ENCODE peak calls at places on chromosomes 1 and 21, in six cellular contexts. M is thoracic aorta, L is AG09309, V is HepG2, J is GM12865, O is OCI-LY7. I is an unnamed sample.

GRCh38 chr1:235067396-235068154 is 61.1 kb downstream of the TOMM20 start:
- DNase-seq in M (peak), L (peak), V (peak), J (no peak), O (no peak), I (peak)

GRCh38 chr1:117576236-117576635 is 29.6 kb upstream of the TENT5C start:
- DNase-seq in O (no peak), L (no peak), V (no peak), M (no peak), J (no peak), I (no peak)

GRCh38 chr1:182721525-182721924 is 37.1 kb upstream of the RGS8 start:
- DNase-seq in M (no peak), L (no peak), V (no peak), J (no peak), O (no peak), I (no peak)

GRCh38 chr1:39409055-39409816 is 82.2 kb upstream of the BMP8A start:
- DNase-seq in V (peak), M (no peak), L (no peak), O (no peak), J (no peak), I (peak)

GRCh38 chr1:155858805-155859233 is 548 bp upstream of the SYT11 start:
- DNase-seq in L (peak), J (peak), V (no peak), M (no peak), O (no peak), I (no peak)

GRCh38 chr1:245986404-245987221 is 520.5 kb downstream of the SMYD3 start:
- DNase-seq in J (no peak), M (no peak), V (no peak), O (no peak), L (peak), I (peak)

GRCh38 chr1:230091473-230092231 is 24.6 kb downstream of the GALNT2 start:
- DNase-seq in J (no peak), O (no peak), L (no peak), V (no peak), M (no peak), I (no peak)

GRCh38 chr1:218556016-218556415 is 210.9 kb downstream of the TGFB2 start:
- DNase-seq in M (no peak), V (no peak), O (no peak), J (no peak), L (no peak), I (no peak)

GRCh38 chr1:245932302-245932972 is 574.6 kb downstream of the SMYD3 start:
- DNase-seq in O (no peak), J (no peak), L (no peak), M (no peak), V (no peak), I (no peak)

GRCh38 chr1:21478356-21478755 is 30.9 kb upstream of the ALPL start:
- DNase-seq in J (no peak), L (no peak), M (no peak), O (no peak), V (no peak), I (no peak)

GRCh38 chr1:197320991-197321531 is 53.0 kb downstream of the CRB1 start:
- DNase-seq in L (peak), J (no peak), V (no peak), M (no peak), O (no peak), I (peak)

DNA sequence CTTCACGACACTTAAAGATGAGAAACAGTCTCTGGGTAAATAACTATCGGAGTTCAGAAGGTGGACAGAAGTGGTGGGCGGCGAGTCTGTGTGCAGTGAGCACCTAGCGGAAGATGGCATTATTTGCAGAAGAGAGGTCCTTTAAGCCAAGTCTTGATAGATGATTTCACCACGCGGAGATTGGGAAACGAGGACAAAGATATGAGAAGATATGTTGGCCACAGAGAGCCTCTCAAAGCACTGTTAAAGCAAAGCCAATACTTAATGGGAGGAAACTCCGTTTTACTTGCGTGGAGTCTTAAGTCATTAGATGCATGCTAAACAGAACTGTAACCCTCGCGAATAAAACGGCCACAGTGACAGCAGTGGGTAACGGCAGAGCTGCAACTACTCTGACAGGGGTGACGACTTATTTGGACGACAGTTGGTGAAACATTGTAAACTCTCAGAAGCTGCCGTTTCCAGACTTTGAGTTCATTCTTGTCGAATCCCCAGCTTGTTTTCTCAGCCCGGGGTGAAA is 576 bp upstream of the CEP350 start:
- DNase-seq in V (peak), M (no peak), O (peak), L (peak), J (peak), I (peak)
- TF ChIP-seq CTCF in V (peak), M (peak), O (peak), L (peak), J (peak), I (peak)

GRCh38 chr1:32516402-32516801 is 22.8 kb upstream of the ZBTB8A start:
- DNase-seq in V (no peak), L (no peak), M (no peak), J (no peak), O (no peak), I (no peak)

GRCh38 chr1:32518976-32519375 is 20.3 kb upstream of the ZBTB8A start:
- DNase-seq in V (no peak), M (no peak), L (no peak), O (no peak), J (no peak), I (no peak)

GRCh38 chr1:32525661-32526444 is 13.4 kb upstream of the ZBTB8A start:
- DNase-seq in L (no peak), J (no peak), V (no peak), O (no peak), M (no peak), I (no peak)

GRCh38 chr1:32525053-32525452 is 14.2 kb upstream of the ZBTB8A start:
- DNase-seq in L (no peak), O (no peak), V (no peak), J (no peak), M (no peak), I (no peak)

DNA sequence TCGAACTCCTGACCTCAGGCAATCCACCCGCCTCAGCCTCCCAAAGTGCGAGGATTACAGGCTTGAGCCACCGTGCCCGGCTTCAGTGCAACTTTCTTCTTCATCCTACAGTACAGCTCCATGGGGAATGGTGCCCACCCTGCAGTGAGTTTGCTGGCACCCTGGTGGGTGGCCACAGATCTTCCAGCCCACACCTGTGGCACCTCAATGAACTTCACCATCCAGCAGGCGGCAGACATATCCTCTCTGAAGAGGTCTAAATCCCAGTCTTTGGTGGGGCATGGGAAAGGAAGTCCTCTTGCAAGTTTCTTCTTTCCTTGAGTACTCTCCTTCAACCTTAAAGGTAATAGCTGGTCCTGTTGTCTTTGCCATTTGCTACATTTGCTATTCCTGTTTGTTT is 18.1 kb upstream of the ZBTB8A start:
- DNase-seq in O (peak), J (peak), M (no peak), L (no peak), V (no peak), I (no peak)
- H3K4me3 ChIP-seq in O (peak), J (peak), M (no peak), L (no peak), V (no peak), I (no peak)

GRCh38 chr1:47708658-47709301 is 270.9 kb downstream of the FOXD2 start:
- DNase-seq in V (no peak), O (no peak), L (no peak), M (no peak), J (no peak), I (no peak)

GRCh38 chr1:47711211-47711847 is 273.5 kb downstream of the FOXD2 start:
- DNase-seq in V (no peak), J (no peak), O (no peak), L (no peak), M (no peak), I (no peak)

GRCh38 chr1:47710075-47711071 is 272.5 kb downstream of the FOXD2 start:
- DNase-seq in L (no peak), J (peak), V (peak), M (no peak), O (peak), I (peak)

GRCh38 chr1:47707887-47708535 is 270.2 kb downstream of the FOXD2 start:
- DNase-seq in J (no peak), M (no peak), O (no peak), V (no peak), L (no peak), I (no peak)

DNA sequence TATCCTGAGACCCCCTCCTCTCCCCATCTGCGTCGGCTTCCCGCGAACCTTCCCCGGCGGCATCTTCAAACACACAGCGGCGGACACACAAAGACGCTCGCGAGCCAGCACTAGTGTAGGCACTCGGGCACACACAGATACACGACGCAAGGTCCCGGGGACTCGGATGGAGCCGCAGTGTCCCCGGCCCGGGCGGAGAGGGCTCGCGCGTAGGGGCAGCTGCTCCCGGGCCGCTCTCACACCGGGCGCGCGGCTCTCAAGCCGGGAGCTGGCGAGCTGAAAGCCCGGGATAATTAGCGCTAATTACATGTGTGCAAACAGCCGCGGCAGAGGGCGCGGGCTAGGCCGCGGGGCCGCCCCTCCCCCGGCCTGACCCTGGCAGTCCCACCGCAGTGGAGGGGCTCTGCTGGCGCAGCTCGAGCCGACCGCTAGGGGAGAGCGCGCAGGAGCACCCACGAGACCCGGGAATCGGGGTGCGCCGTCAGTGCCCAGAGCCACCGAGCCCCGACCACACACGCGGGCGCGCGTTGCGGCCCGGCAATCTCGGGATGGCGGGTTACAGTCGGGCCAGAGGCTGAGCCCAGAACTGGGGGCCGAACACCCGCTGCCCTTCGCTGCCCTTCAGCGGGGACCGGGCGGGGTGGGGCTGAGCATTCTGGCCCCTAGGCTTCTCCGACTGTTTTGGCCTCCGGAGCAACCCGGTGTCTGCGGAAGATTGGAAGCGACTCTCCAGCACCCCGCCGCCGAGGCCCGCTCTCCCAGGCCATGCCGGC is 271.6 kb downstream of the FOXD2 start:
- DNase-seq in L (no peak), O (no peak), M (no peak), J (no peak), V (no peak), I (no peak)
- TF ChIP-seq CTCF in L (peak), O (no peak), M (peak), J (peak), V (peak), I (peak)

GRCh38 chr1:224616761-224617409 is 768 bp downstream of the CNIH3 start:
- DNase-seq in J (no peak), O (no peak), M (no peak), L (no peak), V (no peak), I (no peak)

GRCh38 chr1:224621813-224622682 is 5.9 kb downstream of the CNIH3 start:
- DNase-seq in M (no peak), V (no peak), O (no peak), L (no peak), J (no peak), I (no peak)

GRCh38 chr1:224620105-224620504 is 4.0 kb downstream of the CNIH3 start:
- DNase-seq in M (no peak), O (no peak), L (no peak), J (no peak), V (no peak), I (no peak)

GRCh38 chr1:224617410-224618361 is 1.6 kb downstream of the CNIH3 start:
- DNase-seq in M (no peak), O (no peak), L (no peak), J (no peak), V (no peak), I (no peak)

GRCh38 chr1:224619209-224619608 is 3.1 kb downstream of the CNIH3 start:
- DNase-seq in O (no peak), J (no peak), V (no peak), M (no peak), L (no peak), I (no peak)
- H3K4me3 ChIP-seq in O (no peak), J (no peak), V (no peak), M (no peak), L (no peak), I (peak)

DNA sequence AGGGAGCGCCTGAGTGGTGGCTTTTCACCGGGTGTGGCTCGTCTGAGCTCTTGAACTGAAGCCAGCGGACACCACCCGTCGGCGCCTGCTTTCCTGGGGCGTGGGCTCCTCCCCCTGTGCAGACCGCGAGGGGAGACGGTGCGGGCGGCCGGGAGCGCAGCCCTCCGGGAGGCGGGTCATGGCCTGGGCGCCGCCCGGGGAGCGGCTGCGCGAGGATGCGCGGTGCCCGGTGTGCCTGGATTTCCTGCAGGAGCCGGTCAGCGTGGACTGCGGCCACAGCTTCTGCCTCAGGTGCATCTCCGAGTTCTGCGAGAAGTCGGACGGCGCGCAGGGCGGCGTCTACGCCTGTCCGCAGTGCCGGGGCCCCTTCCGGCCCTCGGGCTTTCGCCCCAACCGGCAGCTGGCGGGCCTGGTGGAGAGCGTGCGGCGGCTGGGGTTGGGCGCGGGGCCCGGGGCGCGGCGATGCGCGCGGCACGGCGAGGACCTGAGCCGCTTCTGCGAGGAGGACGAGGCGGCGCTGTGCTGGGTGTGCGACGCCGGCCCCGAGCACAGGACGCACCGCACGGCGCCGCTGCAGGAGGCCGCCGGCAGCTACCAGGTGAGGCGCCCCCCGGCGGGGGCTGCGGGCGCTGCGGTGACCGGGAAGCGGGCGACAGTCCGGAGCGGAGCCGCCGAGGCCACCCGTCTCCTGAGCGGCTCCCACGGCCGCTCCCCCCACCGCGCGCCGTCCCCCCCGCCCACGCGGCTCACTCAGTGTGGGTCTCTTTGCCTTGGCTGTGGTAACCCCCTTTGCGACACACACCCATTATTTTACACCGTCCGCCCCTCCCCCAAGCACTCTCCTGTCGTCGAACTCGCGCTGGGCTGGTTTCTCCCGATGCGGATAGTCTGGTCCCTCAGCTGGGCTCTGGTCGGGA is at the start of gene TRIM58:
- DNase-seq in V (no peak), O (no peak), J (no peak), M (no peak), L (no peak), I (peak)
- TF ChIP-seq CTCF in V (no peak), O (no peak), J (no peak), M (no peak), L (no peak), I (no peak)

DNA sequence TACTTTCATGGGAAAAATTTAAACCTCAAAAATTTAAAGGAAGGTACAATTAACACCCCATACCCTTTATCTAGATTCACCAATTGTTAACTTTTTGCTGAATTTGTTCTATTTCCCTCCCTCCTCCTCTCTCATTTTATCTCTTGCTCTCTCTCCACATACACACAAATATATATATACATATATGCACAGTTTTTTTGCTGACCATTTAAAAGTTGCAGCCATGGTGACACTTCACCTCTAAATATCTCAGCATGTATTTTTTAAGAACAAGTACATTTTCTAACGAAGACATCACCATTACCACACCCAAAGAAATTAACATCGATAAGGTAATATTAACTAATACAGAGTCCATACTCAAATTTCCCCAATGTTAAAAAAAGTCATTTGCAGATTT is 33.9 kb downstream of the LRIG2 start:
- DNase-seq in V (no peak), O (no peak), L (no peak), M (no peak), J (no peak), I (no peak)
- H3K4me3 ChIP-seq in V (no peak), O (no peak), L (no peak), M (no peak), J (no peak), I (no peak)

DNA sequence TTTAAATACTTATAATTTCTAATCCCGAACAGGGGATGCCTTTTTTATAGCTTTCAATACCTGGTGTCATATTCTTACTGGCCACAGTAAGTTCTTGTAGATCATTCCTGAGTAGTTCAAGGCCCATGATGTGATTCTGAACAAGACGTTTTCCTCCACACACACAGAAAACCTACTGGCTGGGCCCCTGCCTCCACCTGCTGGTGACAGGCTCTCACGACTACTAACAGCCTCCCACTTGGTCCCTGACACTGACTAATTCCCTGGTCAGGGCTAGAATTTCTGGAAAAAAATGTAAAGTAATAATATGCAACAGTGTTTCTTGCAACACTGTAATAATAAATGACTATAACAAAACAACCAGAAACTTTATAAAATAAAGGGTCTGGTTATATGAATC is 50.4 kb upstream of the RIPK4 start:
- DNase-seq in L (peak), J (peak), V (peak), O (peak), M (no peak), I (peak)
- TF ChIP-seq CTCF in L (peak), J (peak), V (peak), O (peak), M (peak), I (peak)

GRCh38 chr1:31795801-31796621 is 19.8 kb downstream of the SPOCD1 start:
- DNase-seq in M (no peak), L (no peak), J (no peak), O (no peak), V (no peak), I (peak)

GRCh38 chr1:31793586-31794285 is 22.1 kb downstream of the SPOCD1 start:
- DNase-seq in V (no peak), J (no peak), L (no peak), O (no peak), M (no peak), I (no peak)

GRCh38 chr1:31796707-31797106 is 19.1 kb downstream of the SPOCD1 start:
- DNase-seq in V (no peak), L (no peak), O (no peak), J (no peak), M (no peak), I (no peak)

GRCh38 chr1:31797216-31797615 is 18.6 kb downstream of the SPOCD1 start:
- DNase-seq in M (no peak), O (no peak), V (no peak), J (no peak), L (no peak), I (no peak)

GRCh38 chr1:31795096-31795675 is 20.6 kb downstream of the SPOCD1 start:
- DNase-seq in V (no peak), O (no peak), J (no peak), L (no peak), M (no peak), I (no peak)
- H3K4me3 ChIP-seq in V (no peak), O (no peak), J (no peak), L (no peak), M (no peak), I (no peak)